ENCODE peak calls at places on chromosomes 4 and X, in six cellular contexts. Q is naive thymus-derived CD4-positive, alpha-beta T cell; R is adrenal gland; X is CD8-positive, alpha-beta T cell; B is caudate nucleus; W is tibial artery. P is an unnamed sample.

GRCh38 chr4:10106421-10107039 is 10.1 kb downstream of the WDR1 start:
- DNase-seq in Q (no peak), R (peak), X (peak), B (no peak), W (peak), P (no peak)

GRCh38 chrX:120311632-120312000 is 355 bp upstream of the TMEM255A start:
- DNase-seq in Q (no peak), R (no peak), X (no peak), B (no peak), W (no peak), P (no peak)

GRCh38 chrX:15674514-15674898 is 9.9 kb upstream of the CLTRN start:
- DNase-seq in Q (no peak), R (peak), X (peak), B (no peak), W (peak), P (peak)

GRCh38 chrX:72125331-72126047 is 6.2 kb downstream of the RTL5 start:
- DNase-seq in Q (no peak), R (no peak), X (no peak), B (no peak), W (no peak), P (no peak)

GRCh38 chr4:182478475-182478874 is 235.3 kb downstream of the TENM3 start:
- DNase-seq in Q (peak), R (no peak), X (no peak), B (no peak), W (no peak), P (no peak)

GRCh38 chr4:152972821-152973613 is 36.9 kb downstream of the FHDC1 start:
- DNase-seq in Q (no peak), R (no peak), X (no peak), B (no peak), W (no peak), P (no peak)

GRCh38 chrX:3651272-3651671 is 62.2 kb downstream of the PRKX start:
- DNase-seq in Q (peak), R (no peak), X (peak), B (no peak), W (no peak), P (no peak)

GRCh38 chrX:40088803-40089540 is 8.8 kb downstream of the BCOR start:
- DNase-seq in Q (no peak), R (no peak), X (no peak), B (no peak), W (no peak), P (no peak)

GRCh38 chrX:39850209-39850608 is 247.5 kb downstream of the BCOR start:
- DNase-seq in Q (no peak), R (no peak), X (no peak), B (no peak), W (no peak), P (no peak)

GRCh38 chr4:148060264-148061138 is 328.6 kb downstream of the ARHGAP10 start:
- DNase-seq in Q (peak), R (no peak), X (peak), B (no peak), W (no peak), P (no peak)

GRCh38 chrX:55907968-55908607 is 190.5 kb downstream of the RRAGB start:
- DNase-seq in Q (peak), R (peak), X (peak), B (peak), W (peak), P (no peak)

GRCh38 chr4:90842960-90843359 is 715.8 kb downstream of the CCSER1 start:
- DNase-seq in Q (no peak), R (no peak), X (no peak), B (no peak), W (no peak), P (no peak)

GRCh38 chr4:130026185-130026584 is 930.2 kb downstream of the C4orf33 start:
- DNase-seq in Q (no peak), R (no peak), X (no peak), B (no peak), W (no peak), P (no peak)

GRCh38 chrX:154799554-154800348 is 5.5 kb downstream of the MPP1 start:
- DNase-seq in Q (no peak), R (no peak), X (no peak), B (no peak), W (no peak), P (no peak)

GRCh38 chrX:125203737-125204578 is 115.7 kb upstream of the TEX13C start:
- DNase-seq in Q (no peak), R (peak), X (peak), B (peak), W (peak), P (no peak)

GRCh38 chrX:133415276-133416105 is at the start of gene GPC4:
- DNase-seq in Q (no peak), R (peak), X (no peak), B (no peak), W (peak), P (peak)

GRCh38 chr4:24632011-24632410 is 47.7 kb upstream of the DHX15 start:
- DNase-seq in Q (no peak), R (no peak), X (no peak), B (no peak), W (no peak), P (no peak)

GRCh38 chrX:137547291-137547690 is 18.6 kb upstream of the ZIC3 start:
- DNase-seq in Q (no peak), R (no peak), X (no peak), B (no peak), W (no peak), P (no peak)

DNA sequence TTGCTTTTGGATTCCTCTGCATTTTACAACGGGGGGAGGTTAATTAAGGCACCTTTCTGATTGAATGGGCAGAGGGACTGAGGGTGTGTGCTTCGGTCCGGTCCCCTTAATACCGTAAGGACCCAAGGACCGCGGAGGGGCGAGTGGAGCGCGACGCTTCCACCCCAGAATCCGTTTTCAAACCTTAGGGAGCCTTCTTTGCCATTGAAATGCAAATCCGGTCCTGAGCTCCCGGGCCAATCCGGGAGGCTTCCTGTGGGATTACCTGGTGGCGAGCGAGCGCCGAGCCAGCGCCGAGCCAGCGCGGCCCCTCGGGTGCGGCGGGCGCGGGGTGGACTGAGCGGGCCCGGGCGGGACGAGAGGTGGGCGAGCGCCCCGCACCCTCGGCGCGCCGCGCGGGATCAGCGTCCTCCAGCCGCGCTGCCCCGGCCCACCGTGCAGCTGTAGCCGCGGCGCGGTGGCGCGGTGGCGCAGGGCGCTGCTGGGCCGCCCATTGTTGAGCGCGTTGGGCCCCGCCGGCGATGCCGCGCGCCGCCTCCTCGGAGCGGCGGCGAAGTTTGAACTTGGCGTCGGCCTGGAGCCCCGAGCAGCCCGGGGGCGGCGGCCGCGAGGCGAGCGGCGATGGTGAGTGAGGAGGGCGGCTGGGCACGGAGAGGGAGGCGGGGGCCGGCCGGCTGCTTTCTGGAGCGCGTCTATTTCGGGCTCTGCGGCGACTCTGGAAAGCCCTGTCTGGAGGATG is 208.7 kb downstream of the SOWAHB start:
- DNase-seq in Q (no peak), R (peak), X (no peak), B (no peak), W (peak), P (no peak)
- H3K27ac ChIP-seq in Q (no peak), R (no peak), X (no peak), B (no peak), W (peak), P (no peak)

GRCh38 chrX:150568320-150569154 is at the start of gene MTM1:
- DNase-seq in Q (peak), R (peak), X (peak), B (peak), W (peak), P (peak)

GRCh38 chrX:150570512-150570911 is 2.1 kb downstream of the MTM1 start:
- DNase-seq in Q (no peak), R (no peak), X (no peak), B (no peak), W (no peak), P (no peak)

GRCh38 chrX:150566734-150567182 is 1.7 kb upstream of the MTM1 start:
- DNase-seq in Q (no peak), R (no peak), X (no peak), B (no peak), W (no peak), P (no peak)

GRCh38 chrX:150567645-150568319 is 639 bp upstream of the MTM1 start:
- DNase-seq in Q (no peak), R (no peak), X (no peak), B (no peak), W (no peak), P (no peak)

DNA sequence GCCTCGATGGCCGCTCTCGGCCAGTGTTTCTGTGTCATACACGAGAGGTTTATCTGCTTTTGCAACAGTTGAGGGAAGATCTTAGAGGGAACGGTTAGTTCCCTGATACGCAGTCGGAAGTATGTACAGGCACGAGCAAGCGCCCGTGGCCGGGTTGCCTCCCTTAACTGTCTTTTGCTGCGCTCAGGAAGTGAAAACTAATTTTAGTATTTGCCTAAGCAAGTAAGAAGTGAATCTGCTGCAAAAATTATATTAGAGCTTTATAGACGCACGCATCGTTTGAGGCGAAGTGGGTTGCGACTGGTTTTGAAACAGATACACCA is 695 bp downstream of the MTM1 start:
- DNase-seq in Q (no peak), R (no peak), X (peak), B (no peak), W (no peak), P (no peak)
- H3K27ac ChIP-seq in Q (peak), R (peak), X (peak), B (no peak), W (peak), P (peak)

GRCh38 chrX:110180176-110180927 is 137.5 kb downstream of the AMMECR1 start:
- DNase-seq in Q (no peak), R (peak), X (no peak), B (no peak), W (no peak), P (no peak)
- H3K27ac ChIP-seq in Q (no peak), R (no peak), X (no peak), B (no peak), W (no peak), P (no peak)

GRCh38 chr4:69056921-69057562 is 39.2 kb upstream of the UGT2B7 start:
- DNase-seq in Q (no peak), R (no peak), X (no peak), B (no peak), W (no peak), P (no peak)
- H3K27ac ChIP-seq in Q (no peak), R (no peak), X (no peak), B (no peak), W (no peak), P (no peak)

GRCh38 chr4:94724016-94724415 is 33.7 kb upstream of the BMPR1B start:
- DNase-seq in Q (no peak), R (no peak), X (no peak), B (no peak), W (no peak), P (no peak)

GRCh38 chr4:94722270-94722669 is 35.5 kb upstream of the BMPR1B start:
- DNase-seq in Q (no peak), R (no peak), X (no peak), B (no peak), W (no peak), P (no peak)

GRCh38 chr4:94721310-94721709 is 36.4 kb upstream of the BMPR1B start:
- DNase-seq in Q (no peak), R (no peak), X (no peak), B (no peak), W (no peak), P (no peak)

GRCh38 chr4:94726524-94727123 is 31.1 kb upstream of the BMPR1B start:
- DNase-seq in Q (no peak), R (no peak), X (no peak), B (no peak), W (no peak), P (no peak)

GRCh38 chr4:94722748-94723147 is 35.0 kb upstream of the BMPR1B start:
- DNase-seq in Q (no peak), R (no peak), X (no peak), B (no peak), W (no peak), P (no peak)
- H3K27ac ChIP-seq in Q (no peak), R (no peak), X (no peak), B (no peak), W (no peak), P (no peak)

GRCh38 chr4:13944095-13944501 is 316.6 kb upstream of the BOD1L1 start:
- DNase-seq in Q (no peak), R (no peak), X (no peak), B (no peak), W (no peak), P (no peak)

GRCh38 chr4:13947921-13948320 is 320.4 kb upstream of the BOD1L1 start:
- DNase-seq in Q (no peak), R (no peak), X (no peak), B (no peak), W (no peak), P (no peak)

GRCh38 chr4:13940921-13941320 is 313.4 kb upstream of the BOD1L1 start:
- DNase-seq in Q (no peak), R (no peak), X (no peak), B (no peak), W (no peak), P (no peak)

GRCh38 chr4:13938299-13938698 is 310.8 kb upstream of the BOD1L1 start:
- DNase-seq in Q (no peak), R (no peak), X (no peak), B (no peak), W (no peak), P (no peak)

GRCh38 chr4:13942936-13943335 is 315.4 kb upstream of the BOD1L1 start:
- DNase-seq in Q (no peak), R (no peak), X (no peak), B (no peak), W (no peak), P (no peak)
- H3K27ac ChIP-seq in Q (no peak), R (no peak), X (no peak), B (peak), W (no peak), P (no peak)

DNA sequence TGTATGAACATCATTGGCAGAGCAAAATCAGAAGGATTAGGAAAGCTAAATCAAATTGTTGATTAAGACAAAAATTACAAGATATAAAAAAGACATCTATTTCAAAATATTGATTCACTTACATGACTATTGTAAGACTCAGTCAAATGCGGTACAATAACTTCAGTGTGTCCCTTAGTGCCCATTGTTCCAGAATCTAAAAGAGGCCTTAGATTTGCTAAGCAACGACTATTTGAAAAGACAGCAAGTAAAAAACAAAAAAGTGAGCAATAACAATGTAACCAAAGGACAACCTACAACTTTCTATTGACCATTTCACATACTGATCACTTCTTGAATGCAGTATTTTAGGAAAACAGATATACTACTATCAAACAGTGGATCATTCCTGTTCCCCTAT is 65.6 kb downstream of the UBA6 start:
- DNase-seq in Q (no peak), R (no peak), X (no peak), B (no peak), W (no peak), P (no peak)
- H3K27ac ChIP-seq in Q (no peak), R (no peak), X (no peak), B (peak), W (no peak), P (peak)

GRCh38 chr4:150173420-150173819 is 95.2 kb downstream of the DCLK2 start:
- DNase-seq in Q (no peak), R (no peak), X (no peak), B (no peak), W (no peak), P (no peak)
- H3K27ac ChIP-seq in Q (no peak), R (no peak), X (no peak), B (peak), W (no peak), P (no peak)